ENCODE peak calls at places on chromosomes 2 and 18, in six cellular contexts. Y is frontal cortex; D is NCI-H1092; X is activated naive CD4-positive, alpha-beta T cell; L is nucleus accumbens; S is mesenchymal stem cell. O is an unnamed sample.

GRCh38 chr2:7566382-7566881 is 649.2 kb downstream of the RNF144A start:
- DNase-seq in X (no peak), L (no peak), Y (no peak), D (no peak), S (no peak), O (no peak)

GRCh38 chr2:71833855-71834554 is 313.7 kb downstream of the CYP26B1 start:
- DNase-seq in X (no peak), S (peak; percentile 3), Y (no peak), L (no peak), D (no peak), O (no peak)

GRCh38 chr18:44856157-44856556 is 175.5 kb downstream of the SETBP1 start:
- DNase-seq in S (no peak), Y (no peak), L (no peak), D (no peak), X (no peak), O (no peak)

GRCh38 chr2:219228026-219228744 is 1.3 kb downstream of the ATG9A start:
- DNase-seq in S (peak; percentile 18), X (no peak), L (no peak), D (no peak), Y (no peak), O (no peak)

GRCh38 chr2:97911210-97911921 is 84.4 kb downstream of the TMEM131 start:
- DNase-seq in X (no peak), L (no peak), S (peak; percentile 62), Y (no peak), D (no peak), O (no peak)

GRCh38 chr2:127179756-127180155 is 40.3 kb downstream of the CYP27C1 start:
- DNase-seq in L (no peak), S (no peak), Y (no peak), D (no peak), X (no peak), O (no peak)

GRCh38 chr2:205678743-205679142 is 3.6 kb upstream of the NRP2 start:
- DNase-seq in S (no peak), L (no peak), D (no peak), Y (no peak), X (no peak), O (no peak)

GRCh38 chr2:105595536-105595935 is 149.2 kb upstream of the NCK2 start:
- DNase-seq in X (no peak), L (no peak), S (no peak), Y (no peak), D (no peak), O (no peak)

GRCh38 chr18:9809686-9810085 is 76.1 kb upstream of the TXNDC2 start:
- DNase-seq in Y (no peak), L (no peak), D (no peak), S (peak; percentile 48), X (no peak), O (no peak)

GRCh38 chr2:200007291-200007690 is 51.9 kb downstream of the MAIP1 start:
- DNase-seq in X (no peak), Y (no peak), L (no peak), S (no peak), D (no peak), O (no peak)

GRCh38 chr2:137896467-137896866 is 67.8 kb upstream of the HNMT start:
- DNase-seq in X (no peak), D (no peak), S (no peak), L (no peak), Y (no peak), O (no peak)

GRCh38 chr2:227439214-227439613 is 32.7 kb upstream of the AGFG1 start:
- DNase-seq in S (no peak), X (no peak), Y (no peak), D (no peak), L (no peak), O (no peak)

GRCh38 chr2:71071681-71072398 is 3.4 kb downstream of the NAGK start:
- DNase-seq in D (no peak), X (no peak), Y (no peak), L (no peak), S (no peak), O (no peak)

GRCh38 chr18:2147866-2148265 is 423.4 kb downstream of the METTL4 start:
- DNase-seq in X (no peak), S (no peak), L (no peak), D (no peak), Y (no peak), O (no peak)

GRCh38 chr2:229821353-229821752 is 100.5 kb downstream of the TRIP12 start:
- DNase-seq in L (no peak), S (no peak), Y (no peak), X (no peak), D (no peak), O (no peak)

O was measured in posterior cingulate gyrus.